ENCODE peak calls at places on chromosomes 5 and 9, in ten cellular contexts. K, Z, C, G, U, Y, A, W, L and O are unnamed samples.
A peak's percentile ranks its signal among the peaks of the same experiment; 100 is the strongest.

GRCh38 chr9:133850161-133850560 is 112.0 kb upstream of the SARDH start:
- DNase-seq in C (no peak), G (no peak), W (no peak), L (no peak), Z (no peak), A (no peak), Y (no peak), U (peak; percentile 30), K (no peak), O (no peak)

GRCh38 chr5:79505138-79505537 is 8.8 kb downstream of the HOMER1 start:
- DNase-seq in C (no peak), W (no peak), Y (no peak), L (no peak), A (no peak), U (no peak), Z (no peak), G (no peak), K (no peak), O (no peak)

GRCh38 chr9:92196909-92197308 is 81.7 kb upstream of the SPTLC1 start:
- DNase-seq in G (no peak), L (no peak), W (no peak), K (no peak), A (no peak), U (no peak), Z (no peak), C (no peak), Y (no peak), O (no peak)

GRCh38 chr9:138053996-138054752 is 176.6 kb downstream of the CACNA1B start:
- DNase-seq in C (no peak), W (no peak), Z (peak; percentile 40), L (no peak), A (no peak), Y (no peak), U (no peak), K (no peak), G (no peak), O (no peak)

GRCh38 chr9:113997610-113998009 is 80.5 kb downstream of the AMBP start:
- DNase-seq in G (no peak), Y (no peak), C (no peak), U (no peak), A (no peak), W (no peak), L (no peak), Z (no peak), K (no peak), O (no peak)

GRCh38 chr5:150703767-150704166 is 2.9 kb upstream of the RBM22 start:
- DNase-seq in Y (no peak), G (no peak), C (no peak), L (no peak), K (no peak), U (no peak), Z (no peak), A (no peak), W (no peak), O (no peak)

GRCh38 chr5:180021900-180022299 is 49.7 kb downstream of the RNF130 start:
- DNase-seq in Z (no peak), U (no peak), K (no peak), W (no peak), C (no peak), A (no peak), G (no peak), Y (no peak), L (no peak), O (no peak)

GRCh38 chr5:55568629-55569512 is 34.1 kb upstream of the PLPP1 start:
- DNase-seq in G (no peak), A (no peak), W (no peak), K (no peak), Z (no peak), C (no peak), L (no peak), Y (no peak), U (no peak), O (no peak)

GRCh38 chr9:6907772-6908381 is 150.1 kb downstream of the KDM4C start:
- DNase-seq in Y (no peak), K (no peak), G (no peak), Z (peak; percentile 49), L (no peak), C (no peak), A (no peak), W (no peak), U (no peak), O (no peak)

GRCh38 chr5:91983869-91984268 is 600.8 kb upstream of the ARRDC3 start:
- DNase-seq in G (no peak), C (no peak), Y (no peak), Z (no peak), L (no peak), A (no peak), W (no peak), K (no peak), U (no peak), O (no peak)

GRCh38 chr5:107655836-107656235 is 14.9 kb downstream of the EFNA5 start:
- DNase-seq in L (no peak), Y (no peak), W (no peak), U (no peak), A (no peak), Z (no peak), C (no peak), G (no peak), K (no peak), O (no peak)